ENCODE peak calls at places on chromosomes 7 and 10, in ten cellular contexts. C is testis; N is effector memory CD4-positive, alpha-beta T cell; E is mesendoderm; O is right lobe of liver; I is lower lobe of right lung; Y is tibial artery; J is Panc1; S is heart right ventricle; P is hepatocyte. A is an unnamed sample.

GRCh38 chr7:14407246-14408015 is 418.0 kb upstream of the ETV1 start:
- DNase-seq in C (no peak), N (no peak), E (no peak), O (no peak), I (no peak), Y (no peak), J (no peak), S (no peak), P (no peak), A (no peak)

GRCh38 chr7:29684787-29685650 is 121.3 kb upstream of the WIPF3 start:
- DNase-seq in C (peak; percentile 82), N (peak; percentile 2), E (peak; percentile 85), O (peak; percentile 88), I (peak; percentile 91), Y (peak; percentile 68), J (no peak), S (peak; percentile 84), P (peak; percentile 90), A (peak; percentile 2)

GRCh38 chr7:96887426-96887825 is 117.9 kb upstream of the DLX6 start:
- DNase-seq in C (no peak), N (no peak), E (no peak), O (no peak), I (no peak), Y (no peak), J (no peak), S (no peak), P (no peak), A (no peak)

GRCh38 chr10:91034042-91034441 is 113.2 kb upstream of the ANKRD1 start:
- DNase-seq in C (no peak), N (peak; percentile 2), E (no peak), O (no peak), I (no peak), Y (no peak), J (no peak), S (no peak), P (no peak), A (no peak)

GRCh38 chr10:86117051-86117450 is 249.5 kb downstream of the GRID1 start:
- DNase-seq in C (no peak), N (no peak), E (no peak), O (no peak), I (no peak), Y (no peak), J (no peak), S (no peak), P (no peak), A (no peak)

GRCh38 chr10:119246862-119247549 is 39.6 kb downstream of the GRK5 start:
- DNase-seq in C (no peak), N (no peak), E (no peak), O (no peak), I (peak; percentile 55), Y (peak; percentile 79), J (no peak), S (no peak), P (no peak), A (no peak)

GRCh38 chr7:159143780-159144755 is 599 bp downstream of the VIPR2 start:
- DNase-seq in C (peak; percentile 30), N (no peak), E (peak; percentile 33), O (no peak), I (no peak), Y (no peak), J (no peak), S (peak; percentile 57), P (peak; percentile 57), A (no peak)

GRCh38 chr7:156832195-156832877 is 60.6 kb downstream of the LMBR1 start:
- DNase-seq in C (no peak), N (no peak), E (no peak), O (no peak), I (no peak), Y (no peak), J (no peak), S (no peak), P (no peak), A (no peak)

GRCh38 chr7:2820508-2820934 is 23.6 kb downstream of the GNA12 start:
- DNase-seq in C (peak; percentile 70), N (no peak), E (peak; percentile 64), O (peak; percentile 75), I (peak; percentile 81), Y (peak; percentile 91), J (peak; percentile 82), S (peak; percentile 44), P (peak; percentile 67), A (no peak)

GRCh38 chr7:2819161-2819953 is 24.8 kb downstream of the GNA12 start:
- DNase-seq in C (no peak), N (no peak), E (no peak), O (no peak), I (no peak), Y (no peak), J (no peak), S (no peak), P (no peak), A (no peak)

GRCh38 chr7:2817456-2817855 is 26.7 kb downstream of the GNA12 start:
- DNase-seq in C (no peak), N (no peak), E (no peak), O (no peak), I (no peak), Y (no peak), J (no peak), S (no peak), P (no peak), A (no peak)

GRCh38 chr7:2819954-2820397 is 24.1 kb downstream of the GNA12 start:
- DNase-seq in C (no peak), N (no peak), E (no peak), O (no peak), I (no peak), Y (no peak), J (no peak), S (no peak), P (no peak), A (no peak)

GRCh38 chr7:2818653-2819052 is 25.5 kb downstream of the GNA12 start:
- DNase-seq in C (no peak), N (no peak), E (no peak), O (no peak), I (no peak), Y (no peak), J (no peak), S (no peak), P (no peak), A (no peak)
- H3K4me1 ChIP-seq in C (peaks cover 62% of the 10 kb centered on the region), N (no peaks in the 10 kb centered on the region), E (peaks cover 12% of the 10 kb centered on the region), O (peaks cover 3% of the 10 kb centered on the region), I (peaks cover 53% of the 10 kb centered on the region), Y (peaks cover 19% of the 10 kb centered on the region), J (peaks cover 75% of the 10 kb centered on the region), S (peaks cover 65% of the 10 kb centered on the region), P (peaks cover 29% of the 10 kb centered on the region), A (no peaks in the 10 kb centered on the region)

DNA sequence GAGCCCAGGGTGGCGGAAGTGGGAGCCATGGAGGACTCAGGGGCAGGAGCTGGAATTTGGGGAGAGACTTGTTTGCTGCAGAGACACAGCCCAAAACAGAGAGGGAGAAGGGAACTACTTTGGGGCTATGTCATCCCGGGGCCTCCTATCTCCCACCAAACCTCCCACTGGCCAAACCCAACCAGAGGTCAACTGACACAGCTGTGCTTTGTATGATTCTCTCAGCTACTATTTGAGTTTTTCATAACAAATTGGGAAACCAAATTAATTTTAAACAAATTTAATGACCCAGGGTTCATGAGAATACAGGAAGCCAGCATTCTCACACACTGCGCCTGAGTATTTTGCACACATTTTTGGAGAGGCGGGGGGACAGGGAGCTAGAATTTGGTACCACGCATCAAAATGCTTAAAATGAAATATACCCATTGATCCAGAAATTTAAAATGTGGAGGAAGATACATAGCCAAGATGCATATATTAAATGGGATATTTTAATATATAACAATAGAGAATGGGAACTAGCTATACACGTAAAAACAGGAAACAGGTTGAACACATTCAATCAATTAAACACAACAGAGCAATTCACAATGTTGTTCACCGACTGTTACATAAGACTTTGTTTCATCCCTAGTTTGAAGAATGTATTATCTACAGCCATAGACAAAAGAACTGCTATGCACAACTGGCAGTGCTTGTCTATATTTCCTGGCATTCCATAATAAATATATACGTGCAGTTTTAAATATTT is 105.3 kb downstream of the PARD3 start:
- DNase-seq in C (no peak), N (no peak), E (no peak), O (no peak), I (no peak), Y (no peak), J (no peak), S (no peak), P (no peak), A (no peak)
- H3K4me1 ChIP-seq in C (peaks cover 24% of the 10 kb centered on the region), N (no peaks in the 10 kb centered on the region), E (no peaks in the 10 kb centered on the region), O (no peaks in the 10 kb centered on the region), I (peaks cover 76% of the 10 kb centered on the region), Y (peaks cover 4% of the 10 kb centered on the region), J (peaks cover 18% of the 10 kb centered on the region), S (peaks cover 51% of the 10 kb centered on the region), P (peaks cover 32% of the 10 kb centered on the region), A (no peaks in the 10 kb centered on the region)

DNA sequence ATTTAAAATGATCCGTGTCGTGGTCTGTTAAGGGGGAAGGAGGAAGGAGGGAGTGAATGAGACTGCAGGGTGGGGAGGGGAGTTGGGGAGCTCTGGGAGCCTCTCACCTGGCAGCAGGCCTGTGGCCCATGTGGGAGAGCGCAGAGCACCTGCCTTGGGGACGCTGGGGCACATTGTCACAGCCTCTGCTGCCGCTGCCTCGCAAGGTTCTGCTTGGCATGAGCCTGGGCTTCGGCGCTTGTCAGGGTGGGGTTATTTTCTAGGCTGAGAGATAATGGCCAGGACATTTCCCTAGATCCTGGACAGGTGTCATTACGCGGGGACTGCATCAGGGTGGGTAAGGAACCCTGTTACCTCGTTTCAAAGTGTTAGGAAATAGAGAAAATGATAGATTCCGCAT is 2.2 kb upstream of the SUN1 start:
- DNase-seq in C (no peak), N (no peak), E (no peak), O (no peak), I (no peak), Y (no peak), J (no peak), S (no peak), P (no peak), A (no peak)
- H3K4me1 ChIP-seq in C (peaks cover 20% of the 10 kb centered on the region), N (peaks cover 16% of the 10 kb centered on the region), E (peaks cover 2% of the 10 kb centered on the region), O (no peaks in the 10 kb centered on the region), I (peaks cover 62% of the 10 kb centered on the region), Y (peaks cover 60% of the 10 kb centered on the region), J (peaks cover 30% of the 10 kb centered on the region), S (peaks cover 79% of the 10 kb centered on the region), P (peaks cover 23% of the 10 kb centered on the region), A (peaks cover 36% of the 10 kb centered on the region)

GRCh38 chr10:131657318-131657984 is 243.4 kb upstream of the PPP2R2D start:
- DNase-seq in C (peak; percentile 6), N (no peak), E (no peak), O (peak; percentile 37), I (no peak), Y (peak; percentile 13), J (no peak), S (no peak), P (no peak), A (no peak)
- H3K4me1 ChIP-seq in C (no peaks in the 10 kb centered on the region), N (no peaks in the 10 kb centered on the region), E (peaks cover 2% of the 10 kb centered on the region), O (no peaks in the 10 kb centered on the region), I (no peaks in the 10 kb centered on the region), Y (no peaks in the 10 kb centered on the region), J (peaks cover 3% of the 10 kb centered on the region), S (no peaks in the 10 kb centered on the region), P (no peaks in the 10 kb centered on the region), A (no peaks in the 10 kb centered on the region)

A was measured in CD8-positive, alpha-beta memory T cell.